ENCODE peak calls at places on chromosome X, in nine cellular contexts. S is SK-N-SH, U is prostate gland, L is heart right ventricle, F is HCT116, Q is tibial artery, K is cardiac muscle cell, A is GM23338, D is pancreas. I is an unnamed sample.

GRCh38 chrX:41868392-41868977 is 54.9 kb downstream of the CASK start:
- DNase-seq in L (no peak), K (no peak), F (no peak), D (no peak), A (no peak), U (no peak), Q (no peak), S (no peak), I (no peak)

GRCh38 chrX:109886122-109886761 is 116.7 kb upstream of the TMEM164 start:
- DNase-seq in K (peak), U (peak), Q (peak), L (peak), A (peak), S (peak), D (peak), F (peak), I (peak)

GRCh38 chrX:16212436-16212835 is 45.2 kb downstream of the MAGEB17 start:
- DNase-seq in K (peak), U (no peak), L (peak), Q (no peak), S (peak), A (peak), D (peak), F (peak), I (no peak)

GRCh38 chrX:9670136-9670905 is 95.3 kb downstream of the GPR143 start:
- DNase-seq in L (no peak), K (no peak), S (no peak), F (no peak), A (no peak), D (no peak), Q (no peak), U (no peak), I (no peak)

GRCh38 chrX:115337735-115338134 is 48.2 kb downstream of the LUZP4 start:
- DNase-seq in U (no peak), D (no peak), Q (no peak), F (no peak), S (no peak), K (no peak), L (peak), A (no peak), I (no peak)

GRCh38 chrX:27555514-27555913 is 34.6 kb upstream of the DCAF8L2 start:
- DNase-seq in Q (no peak), K (peak), S (peak), A (peak), F (no peak), L (no peak), D (no peak), U (no peak), I (no peak)

GRCh38 chrX:21374994-21375794 is 976 bp downstream of the CNKSR2 start:
- DNase-seq in F (no peak), A (peak), L (no peak), K (peak), S (peak), U (no peak), Q (no peak), D (no peak), I (no peak)

GRCh38 chrX:130702867-130703707 is 199.9 kb downstream of the ENOX2 start:
- DNase-seq in S (no peak), U (no peak), D (no peak), K (no peak), Q (no peak), F (no peak), L (no peak), A (no peak), I (no peak)

GRCh38 chrX:68894513-68895338 is 65.9 kb downstream of the EFNB1 start:
- DNase-seq in U (peak), Q (peak), L (peak), K (peak), A (peak), D (peak), F (no peak), S (peak), I (peak)

GRCh38 chrX:38845426-38845825 is 44.2 kb downstream of the MID1IP1 start:
- DNase-seq in A (no peak), F (no peak), L (no peak), Q (no peak), S (no peak), U (no peak), D (no peak), K (no peak), I (no peak)

GRCh38 chrX:1248381-1249061 is 20.1 kb upstream of the CSF2RA start:
- DNase-seq in A (peak), S (no peak), K (peak), U (no peak), L (no peak), Q (no peak), F (no peak), D (no peak), I (peak)

GRCh38 chrX:9573282-9574106 is 108.6 kb downstream of the TBL1X start:
- DNase-seq in U (no peak), S (no peak), A (peak), K (no peak), D (peak), F (no peak), L (no peak), Q (no peak), I (no peak)

GRCh38 chrX:39251995-39252394 is 450.7 kb downstream of the MID1IP1 start:
- DNase-seq in A (no peak), Q (no peak), F (no peak), L (no peak), U (no peak), D (no peak), S (no peak), K (no peak), I (no peak)

GRCh38 chrX:21740329-21741274 is 17.3 kb downstream of the SMPX start:
- DNase-seq in D (peak), Q (peak), A (no peak), K (peak), U (peak), S (no peak), L (peak), F (no peak), I (peak)

GRCh38 chrX:57655065-57655464 is 25.0 kb downstream of the NLRP2B start:
- DNase-seq in A (no peak), S (no peak), U (no peak), K (no peak), D (no peak), L (no peak), F (no peak), Q (no peak), I (no peak)

GRCh38 chrX:118847676-118848075 is 24.1 kb downstream of the ZCCHC12 start:
- DNase-seq in F (peak), U (peak), L (peak), K (peak), D (no peak), S (peak), Q (no peak), A (peak), I (no peak)

GRCh38 chrX:132776486-132777210 is 181.8 kb downstream of the HS6ST2 start:
- DNase-seq in K (no peak), F (no peak), U (no peak), L (no peak), D (no peak), A (peak), S (no peak), Q (no peak), I (no peak)

GRCh38 chrX:70025464-70025863 is 24.3 kb downstream of the AWAT2 start:
- DNase-seq in Q (no peak), S (no peak), F (no peak), K (no peak), U (no peak), D (no peak), L (no peak), A (no peak), I (no peak)

GRCh38 chrX:12791253-12792228 is at the start of gene PRPS2:
- DNase-seq in U (peak), L (peak), A (peak), Q (peak), F (no peak), K (peak), D (peak), S (peak), I (peak)

GRCh38 chrX:15430584-15430983 is 46.4 kb upstream of the VEGFD start:
- DNase-seq in U (no peak), F (no peak), D (no peak), S (no peak), K (no peak), A (no peak), L (no peak), Q (no peak), I (no peak)

GRCh38 chrX:120468071-120468470 is 1.0 kb downstream of the LAMP2 start:
- DNase-seq in S (no peak), L (no peak), U (no peak), A (no peak), Q (no peak), D (no peak), F (no peak), K (no peak), I (no peak)

GRCh38 chrX:153640736-153641574 is 6.0 kb upstream of the DUSP9 start:
- DNase-seq in K (no peak), D (no peak), A (peak), S (peak), L (no peak), U (no peak), Q (no peak), F (no peak), I (no peak)

GRCh38 chrX:140860718-140861117 is 141.7 kb upstream of the SPANXB1 start:
- DNase-seq in F (no peak), Q (no peak), D (no peak), S (no peak), U (no peak), L (no peak), K (no peak), A (no peak), I (no peak)

GRCh38 chrX:118823263-118824172 is at the start of gene ZCCHC12:
- DNase-seq in S (peak), U (peak), Q (no peak), K (peak), D (peak), F (peak), A (peak), L (peak), I (peak)

GRCh38 chrX:130079824-130080406 is 30.4 kb downstream of the ELF4 start:
- DNase-seq in D (no peak), U (peak), Q (peak), K (peak), L (peak), S (peak), F (peak), A (peak), I (peak)

GRCh38 chrX:49166914-49167739 is 4.6 kb downstream of the MAGIX start:
- DNase-seq in Q (peak), S (peak), U (peak), D (peak), F (no peak), A (peak), L (peak), K (peak), I (peak)

GRCh38 chrX:6021316-6022091 is 207.2 kb downstream of the NLGN4X start:
- DNase-seq in K (peak), F (no peak), A (peak), S (peak), L (no peak), D (no peak), U (peak), Q (no peak), I (no peak)

GRCh38 chrX:45352588-45352987 is 151.9 kb upstream of the DIPK2B start:
- DNase-seq in A (no peak), S (no peak), K (no peak), Q (no peak), L (no peak), D (no peak), U (no peak), F (no peak), I (no peak)

GRCh38 chrX:41542151-41542935 is 95.2 kb downstream of the NYX start:
- DNase-seq in U (no peak), A (peak), Q (no peak), S (no peak), K (no peak), D (no peak), F (no peak), L (no peak), I (no peak)

GRCh38 chrX:45849261-45849660 is 648.6 kb upstream of the DIPK2B start:
- DNase-seq in L (peak), S (peak), U (peak), A (peak), K (peak), D (no peak), Q (no peak), F (peak), I (peak)

GRCh38 chrX:43716696-43717095 is 60.6 kb downstream of the MAOA start:
- DNase-seq in D (no peak), F (no peak), A (no peak), L (no peak), U (no peak), Q (no peak), K (no peak), S (no peak), I (no peak)

GRCh38 chrX:118593407-118593806 is 97.8 kb downstream of the DOCK11 start:
- DNase-seq in A (no peak), K (no peak), D (no peak), F (no peak), U (no peak), Q (no peak), S (no peak), L (no peak), I (no peak)

GRCh38 chrX:7071390-7071789 is 76.1 kb upstream of the STS start:
- DNase-seq in D (no peak), A (no peak), Q (no peak), F (no peak), S (no peak), U (no peak), L (no peak), K (no peak), I (no peak)
- H3K27ac ChIP-seq in D (no peak), A (no peak), Q (no peak), F (no peak), S (no peak), U (no peak), L (no peak), K (no peak), I (no peak)

DNA sequence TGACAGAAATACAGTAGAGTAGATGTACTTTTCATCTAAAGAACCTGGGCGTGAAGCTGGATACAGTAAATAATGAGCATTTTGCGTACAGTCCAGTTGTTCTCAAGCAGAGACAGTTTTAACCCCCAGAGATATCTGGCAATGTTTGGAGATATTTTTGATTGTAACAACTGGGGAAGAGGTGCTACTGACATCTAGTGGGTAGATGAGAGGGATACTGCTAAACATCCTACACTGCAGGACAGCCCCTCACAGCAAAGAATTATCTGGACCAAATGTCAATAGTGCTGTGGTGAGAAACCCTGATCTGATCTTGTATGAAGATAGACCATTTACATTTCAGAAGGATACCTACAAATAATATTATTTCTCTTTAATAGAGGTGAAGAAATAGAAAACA is 200.2 kb upstream of the FAM47A start:
- DNase-seq in A (peak), Q (no peak), U (no peak), L (no peak), F (no peak), D (no peak), S (no peak), K (peak), I (no peak)
- TF ChIP-seq CTCF in A (peak), Q (no peak), U (no peak), L (no peak), F (no peak), D (no peak), S (peak), K (peak), I (no peak)

GRCh38 chrX:71195959-71196727 is 26.9 kb upstream of the GJB1 start:
- DNase-seq in S (no peak), F (no peak), A (peak), K (no peak), U (no peak), D (no peak), L (no peak), Q (no peak), I (no peak)
- H3K27ac ChIP-seq in S (no peak), F (no peak), A (no peak), K (no peak), U (no peak), D (no peak), L (no peak), Q (no peak), I (no peak)

DNA sequence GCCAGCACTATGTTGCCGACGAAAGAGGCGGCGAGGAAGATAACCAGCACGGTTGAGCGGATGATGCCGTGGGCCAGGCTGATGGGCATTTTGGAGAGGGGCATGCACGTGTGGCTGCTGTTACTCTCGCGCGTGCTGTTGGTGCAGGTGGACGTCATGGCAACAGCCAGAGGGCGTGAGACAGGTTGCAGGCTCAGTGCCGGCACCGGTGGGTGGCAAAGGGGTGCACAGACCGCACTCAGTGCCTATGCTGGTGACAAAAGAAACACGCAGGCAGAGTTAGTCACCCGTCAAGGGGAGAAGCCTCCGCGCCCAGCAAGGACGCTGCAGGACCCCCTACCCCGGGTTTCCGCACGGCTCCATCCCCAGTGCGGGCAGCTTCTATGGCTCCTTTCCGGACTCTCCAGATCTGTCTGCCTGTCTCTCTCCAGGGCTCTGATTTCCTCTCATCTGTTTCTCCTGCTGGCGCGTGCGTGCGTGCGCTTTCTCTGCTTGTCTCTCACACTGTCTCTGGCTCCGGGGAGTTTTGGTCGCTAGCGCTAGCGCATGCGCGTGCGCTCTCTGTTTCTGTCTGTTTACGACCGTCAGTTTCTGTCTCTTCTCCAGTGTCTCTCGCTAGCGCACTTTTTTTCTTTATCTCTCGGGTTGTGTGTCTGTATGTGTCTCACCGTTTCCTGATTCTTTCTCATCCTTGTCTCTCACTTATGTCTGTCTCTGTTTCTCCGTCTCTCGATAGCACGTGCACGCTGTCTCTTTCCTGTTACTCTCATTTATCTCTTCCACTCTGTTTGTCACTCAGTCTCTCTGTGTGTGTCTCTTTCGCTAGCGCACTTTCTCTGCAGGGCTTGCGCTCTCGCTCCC is 2.0 kb downstream of the GPR101 start:
- DNase-seq in L (no peak), D (no peak), F (no peak), K (peak), S (peak), U (no peak), Q (no peak), A (peak), I (peak)
- TF ChIP-seq CTCF in L (no peak), D (no peak), F (no peak), K (no peak), S (no peak), U (no peak), Q (no peak), A (no peak), I (no peak)

GRCh38 chrX:101602077-101602476 is 15.7 kb downstream of the ARMCX6 start:
- DNase-seq in F (no peak), A (no peak), D (no peak), K (no peak), L (no peak), Q (no peak), U (no peak), S (no peak), I (no peak)
- H3K27ac ChIP-seq in F (no peak), A (no peak), D (no peak), K (no peak), L (no peak), Q (no peak), U (no peak), S (no peak), I (no peak)

DNA sequence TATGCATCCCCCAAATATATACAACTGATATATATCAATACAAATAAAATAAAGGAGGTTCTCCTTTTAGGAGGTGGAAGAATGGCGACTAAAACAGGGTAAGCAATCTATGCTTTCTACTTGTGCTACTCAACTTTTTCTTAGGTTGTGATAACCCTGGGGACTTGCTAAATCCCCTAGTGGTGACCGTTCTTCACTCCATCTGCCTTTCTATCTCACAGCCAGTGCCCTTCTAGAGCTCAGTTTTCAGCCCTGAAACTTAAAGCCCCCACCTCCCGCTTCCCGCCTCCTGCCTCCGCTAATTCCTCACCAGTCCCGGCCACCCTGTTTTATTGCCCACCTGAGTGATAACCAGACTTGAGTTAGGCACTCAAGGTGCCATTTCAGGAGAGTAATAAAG is 15.5 kb upstream of the ESX1 start:
- DNase-seq in F (no peak), A (peak), S (no peak), Q (no peak), U (no peak), K (no peak), L (no peak), D (no peak), I (no peak)
- TF ChIP-seq CTCF in F (no peak), A (peak), S (no peak), Q (no peak), U (no peak), K (no peak), L (no peak), D (no peak), I (no peak)

DNA sequence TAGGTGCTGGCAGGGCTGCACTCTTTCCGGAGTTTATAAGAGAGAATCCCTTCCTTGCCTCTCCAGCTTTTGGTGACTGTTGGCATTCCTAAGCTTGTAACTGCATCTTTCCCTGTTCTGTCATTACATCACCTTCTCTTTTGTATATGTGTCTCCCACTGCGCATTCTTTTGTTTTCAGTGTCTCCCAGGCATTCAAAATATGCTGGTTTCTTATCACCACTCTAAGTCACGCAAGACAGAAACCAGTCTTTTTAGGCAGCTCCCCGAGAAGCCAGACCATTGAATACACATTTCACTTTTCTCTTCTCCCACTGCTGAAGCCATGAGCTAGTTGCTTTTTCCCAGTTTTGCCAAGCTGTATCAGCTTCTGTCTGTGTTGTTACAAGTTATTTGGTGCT is 71.0 kb downstream of the LAS1L start:
- DNase-seq in U (no peak), L (no peak), K (peak), S (no peak), A (peak), Q (no peak), D (no peak), F (no peak), I (no peak)
- H3K27ac ChIP-seq in U (no peak), L (no peak), K (peak), S (no peak), A (peak), Q (no peak), D (no peak), F (no peak), I (no peak)

GRCh38 chrX:112664928-112665327 is 14.8 kb downstream of the LHFPL1 start:
- DNase-seq in F (no peak), A (no peak), K (no peak), Q (no peak), S (no peak), L (no peak), U (no peak), D (no peak), I (no peak)
- TF ChIP-seq CTCF in F (no peak), A (no peak), K (no peak), Q (no peak), S (no peak), L (no peak), U (no peak), D (no peak), I (no peak)

DNA sequence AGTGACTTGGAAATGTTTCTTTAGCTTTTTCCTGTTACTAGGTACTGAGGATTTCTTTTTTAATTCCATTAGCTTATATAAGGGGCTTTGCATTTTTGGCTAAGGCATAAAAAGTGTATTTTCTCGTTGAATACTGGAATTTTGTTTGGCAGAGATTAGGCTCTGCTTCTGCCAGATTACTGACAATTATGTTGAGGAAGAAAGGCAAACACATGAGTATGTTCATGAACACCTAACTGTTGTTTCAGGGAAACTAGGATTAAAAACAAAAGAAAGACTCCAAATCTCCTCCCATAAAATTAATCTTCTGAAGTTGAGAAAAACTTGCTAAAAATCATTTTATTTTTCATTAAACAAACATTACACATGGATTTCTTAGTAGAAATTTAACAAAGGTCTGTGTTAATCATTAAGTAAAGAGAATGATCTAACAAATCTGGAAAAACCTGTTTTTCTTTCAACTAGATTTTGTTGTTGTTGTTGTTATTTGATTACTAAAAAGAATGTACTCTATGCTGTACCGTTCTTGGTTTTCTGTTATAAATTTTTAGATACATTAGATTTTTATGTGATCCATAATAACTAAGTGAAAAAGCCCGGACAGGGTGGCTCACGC is 43.3 kb upstream of the STAG2 start:
- DNase-seq in A (no peak), F (no peak), D (no peak), S (no peak), L (no peak), U (no peak), Q (no peak), K (no peak), I (no peak)
- H3K27ac ChIP-seq in A (no peak), F (no peak), D (peak), S (no peak), L (no peak), U (no peak), Q (no peak), K (no peak), I (no peak)

I was measured in thyroid gland.